ENCODE peak calls at places on chromosomes 1 and 21, in six cellular contexts. N is GM04504; J is AG09319; G is stimulated activated CD4-positive, alpha-beta T cell treated with anti-CD3 and anti-CD28 coated beads, TNF-alpha, amount 100 ng/mL, for 1 hour; Z is HT1080; K is naive thymus-derived CD8-positive, alpha-beta T cell. F is an unnamed sample.

GRCh38 chr1:224867715-224868114 is 61.8 kb upstream of the DNAH14 start:
- DNase-seq in G (no peak), N (no peak), K (no peak), J (no peak), Z (peak), F (peak)

GRCh38 chr1:24385160-24385939 is 28.2 kb downstream of the STPG1 start:
- DNase-seq in G (no peak), K (peak), J (no peak), Z (peak), N (no peak), F (peak)

GRCh38 chr1:96997717-96998116 is 276.1 kb downstream of the PTBP2 start:
- DNase-seq in K (no peak), G (no peak), Z (no peak), J (no peak), N (no peak), F (no peak)

GRCh38 chr1:117576236-117576635 is 29.6 kb upstream of the TENT5C start:
- DNase-seq in G (no peak), N (no peak), K (no peak), J (no peak), Z (no peak), F (no peak)

GRCh38 chr1:243233908-243234307 is 21.2 kb downstream of the CEP170 start:
- DNase-seq in Z (no peak), K (no peak), G (no peak), J (peak), N (peak), F (peak)

GRCh38 chr21:39048574-39048973 is 134.7 kb downstream of the PSMG1 start:
- DNase-seq in G (no peak), K (no peak), J (no peak), Z (no peak), N (no peak), F (peak)

GRCh38 chr1:52551476-52552235 is 1.2 kb downstream of the TUT4 start:
- DNase-seq in G (no peak), N (no peak), J (no peak), K (peak), Z (peak), F (peak)

GRCh38 chr1:57410532-57410931 is 13.3 kb downstream of the DAB1 start:
- DNase-seq in N (no peak), J (no peak), Z (no peak), K (no peak), G (no peak), F (no peak)

GRCh38 chr21:34034369-34035014 is 38.9 kb upstream of the MRPS6 start:
- DNase-seq in K (no peak), G (no peak), J (no peak), N (no peak), Z (no peak), F (no peak)

GRCh38 chr21:43923391-43923790 is 58.4 kb downstream of the AGPAT3 start:
- DNase-seq in Z (no peak), N (no peak), K (no peak), G (no peak), J (no peak), F (peak)

GRCh38 chr1:243848165-243849088 is 1.6 kb downstream of the AKT3 start:
- DNase-seq in Z (peak), J (no peak), G (no peak), K (no peak), N (no peak), F (no peak)

GRCh38 chr21:17777321-17777720 is 41.8 kb downstream of the C21orf91 start:
- DNase-seq in J (no peak), N (no peak), Z (no peak), G (no peak), K (no peak), F (no peak)

GRCh38 chr1:86419277-86419903 is 4.6 kb upstream of the CLCA2 start:
- DNase-seq in N (no peak), Z (peak), J (no peak), K (peak), G (no peak), F (peak)

GRCh38 chr1:119004129-119004527 is 16.0 kb upstream of the TBX15 start:
- DNase-seq in J (no peak), K (no peak), G (no peak), Z (no peak), N (no peak), F (no peak)

GRCh38 chr1:206143537-206144155 is 26.5 kb upstream of the AVPR1B start:
- DNase-seq in N (no peak), J (no peak), G (no peak), Z (no peak), K (no peak), F (no peak)

GRCh38 chr1:152876827-152877226 is 1.3 kb upstream of the SMCP start:
- DNase-seq in G (no peak), N (no peak), K (no peak), Z (no peak), J (no peak), F (no peak)

GRCh38 chr1:225362805-225363204 is 65.0 kb downstream of the LBR start:
- DNase-seq in K (no peak), N (no peak), G (no peak), Z (no peak), J (no peak), F (no peak)

GRCh38 chr1:221548942-221549341 is 192.9 kb downstream of the DUSP10 start:
- DNase-seq in K (no peak), J (no peak), N (no peak), G (no peak), Z (no peak), F (no peak)

GRCh38 chr1:159000627-159001026 is 9.1 kb upstream of the IFI16 start:
- DNase-seq in Z (peak), K (no peak), N (peak), J (peak), G (no peak), F (peak)

F was measured in iris pigment epithelial cell.